ENCODE peak calls at places on chromosomes 6 and 20, in eight cellular contexts. X is T-helper 17 cell, L is NCI-H446, A is PC-9, I is T-helper 22 cell, Q is RWPE1, K is hypothalamus, H is GF-D8. D is an unnamed sample.

GRCh38 chr6:136920216-136920857 is 1.8 kb upstream of the SLC35D3 start:
- DNase-seq in H (peak; percentile 26), A (no peak), Q (no peak), K (no peak), I (no peak), X (no peak), L (no peak), D (no peak)

GRCh38 chr6:48151142-48151541 is 40.1 kb upstream of the PTCHD4 start:
- DNase-seq in H (no peak), X (no peak), I (no peak), Q (peak; percentile 1), A (no peak), K (no peak), L (no peak), D (no peak)

GRCh38 chr6:56539503-56540105 is 103.1 kb downstream of the DST start:
- DNase-seq in X (no peak), L (no peak), Q (no peak), I (no peak), H (no peak), A (no peak), K (no peak), D (no peak)

GRCh38 chr6:57432162-57432561 is 114.7 kb downstream of the PRIM2 start:
- DNase-seq in L (no peak), A (no peak), X (no peak), H (peak; percentile 62), K (no peak), Q (no peak), I (no peak), D (no peak)

GRCh38 chr6:50120300-50120699 is 70.6 kb upstream of the DEFB112 start:
- DNase-seq in Q (peak; percentile 17), K (no peak), I (no peak), A (no peak), L (no peak), X (no peak), H (no peak), D (no peak)

GRCh38 chr6:36984581-36985383 is 1.2 kb downstream of the MTCH1 start:
- DNase-seq in K (peak; percentile 41), Q (no peak), L (no peak), I (peak; percentile 68), H (no peak), X (peak; percentile 57), A (peak; percentile 31), D (no peak)

GRCh38 chr20:49424536-49424935 is 57.9 kb downstream of the KCNB1 start:
- DNase-seq in X (no peak), A (no peak), K (peak; percentile 77), Q (no peak), I (no peak), L (peak; percentile 57), H (no peak), D (no peak)

GRCh38 chr6:134880487-134881190 is 69.3 kb downstream of the ALDH8A1 start:
- DNase-seq in K (no peak), Q (no peak), L (peak; percentile 53), H (no peak), A (no peak), X (no peak), I (no peak), D (no peak)

GRCh38 chr6:4637691-4638433 is 138.3 kb upstream of the CDYL start:
- DNase-seq in Q (peak; percentile 35), L (no peak), A (no peak), I (no peak), K (no peak), H (no peak), X (no peak), D (no peak)

GRCh38 chr20:54267510-54268003 is 59.7 kb downstream of the PFDN4 start:
- DNase-seq in L (no peak), A (peak; percentile 85), I (no peak), K (no peak), H (no peak), X (no peak), Q (peak; percentile 16), D (no peak)

GRCh38 chr6:157163434-157164159 is 159.7 kb downstream of the TMEM242 start:
- DNase-seq in X (no peak), K (no peak), L (no peak), H (no peak), Q (no peak), A (no peak), I (no peak), D (no peak)

GRCh38 chr20:22374066-22374465 is 210.3 kb downstream of the FOXA2 start:
- DNase-seq in L (no peak), Q (peak; percentile 47), A (no peak), H (no peak), K (no peak), X (no peak), I (no peak), D (no peak)

GRCh38 chr6:150599199-150600002 is at the start of gene PLEKHG1:
- DNase-seq in X (peak; percentile 37), Q (peak; percentile 68), L (no peak), A (peak; percentile 65), K (no peak), I (peak; percentile 13), H (no peak), D (no peak)

GRCh38 chr6:15500901-15501805 is 161.7 kb downstream of the DTNBP1 start:
- DNase-seq in H (no peak), I (no peak), X (no peak), K (no peak), A (no peak), L (no peak), Q (no peak), D (peak; percentile 17)